ENCODE peak calls at places on chromosomes 4 and X, in six cellular contexts. E is uterus, X is A549, S is stomach, I is sigmoid colon, Y is prostate gland. R is an unnamed sample.

GRCh38 chrX:21708116-21708515 is 49.8 kb downstream of the SMPX start:
- DNase-seq in Y (no peak), S (no peak), E (no peak), X (no peak), I (no peak), R (no peak)

GRCh38 chrX:17553451-17553850 is 178.5 kb downstream of the NHS start:
- DNase-seq in Y (peak), S (peak), X (no peak), I (no peak), E (no peak), R (no peak)

GRCh38 chr4:98627477-98627876 is 30.9 kb downstream of the TSPAN5 start:
- DNase-seq in E (no peak), X (no peak), Y (no peak), I (no peak), S (no peak), R (no peak)

GRCh38 chrX:41828821-41829220 is 94.5 kb downstream of the CASK start:
- DNase-seq in X (no peak), Y (no peak), E (no peak), I (no peak), S (no peak), R (no peak)

GRCh38 chr4:3311489-3312171 is 18.8 kb downstream of the RGS12 start:
- DNase-seq in I (no peak), Y (no peak), S (peak), X (no peak), E (no peak), R (no peak)

GRCh38 chrX:107146670-107147069 is 28.0 kb upstream of the RBM41 start:
- DNase-seq in E (no peak), I (no peak), X (no peak), S (no peak), Y (no peak), R (no peak)

GRCh38 chr4:61532324-61532723 is 332.2 kb downstream of the ADGRL3 start:
- DNase-seq in Y (no peak), S (no peak), I (no peak), E (no peak), X (no peak), R (no peak)

GRCh38 chrX:29254515-29254914 is 667.3 kb downstream of the IL1RAPL1 start:
- DNase-seq in I (no peak), X (no peak), S (no peak), E (no peak), Y (no peak), R (no peak)

GRCh38 chr4:181376058-181376457 is 867.1 kb upstream of the TENM3 start:
- DNase-seq in E (no peak), X (no peak), I (no peak), Y (no peak), S (no peak), R (no peak)

GRCh38 chrX:17377047-17377692 is 2.2 kb downstream of the NHS start:
- DNase-seq in S (peak), I (peak), X (peak), Y (peak), E (peak), R (peak)

GRCh38 chr4:44678094-44679023 is at the start of gene GUF1:
- DNase-seq in I (peak), E (peak), Y (peak), S (peak), X (peak), R (peak)

GRCh38 chr4:188949608-188950007 is 810.4 kb downstream of the TRIML1 start:
- DNase-seq in I (no peak), X (no peak), E (no peak), S (no peak), Y (no peak), R (no peak)

GRCh38 chrX:47483310-47484268 is 567 bp upstream of the ZNF41 start:
- DNase-seq in I (peak), Y (peak), X (no peak), E (peak), S (no peak), R (no peak)

GRCh38 chr4:153704522-153704921 is 20.4 kb downstream of the TLR2 start:
- DNase-seq in S (no peak), Y (no peak), E (no peak), X (no peak), I (no peak), R (no peak)

GRCh38 chrX:17046478-17047097 is 100.1 kb downstream of the REPS2 start:
- DNase-seq in I (peak), Y (peak), E (peak), S (peak), X (peak), R (peak)

GRCh38 chr4:8542776-8543525 is 37.2 kb upstream of the GPR78 start:
- DNase-seq in E (no peak), S (no peak), Y (no peak), X (no peak), I (peak), R (no peak)

GRCh38 chrX:135518161-135518560 is 2.3 kb upstream of the INTS6L start:
- DNase-seq in Y (no peak), S (no peak), X (no peak), E (no peak), I (no peak), R (no peak)

GRCh38 chr4:16289872-16290554 is 63.7 kb upstream of the TAPT1 start:
- DNase-seq in Y (no peak), E (no peak), S (no peak), X (peak), I (no peak), R (no peak)

GRCh38 chrX:152928761-152929400 is 31.0 kb downstream of the ZNF185 start:
- DNase-seq in X (no peak), Y (no peak), S (no peak), I (no peak), E (no peak), R (no peak)
- TF ChIP-seq POLR2A in X (no peak), Y (no peak), S (no peak), I (no peak), E (no peak), R (no peak)

GRCh38 chr4:184383497-184384055 is 90.8 kb downstream of the IRF2 start:
- DNase-seq in E (peak), X (peak), I (peak), S (peak), Y (peak), R (peak)

GRCh38 chr4:184384810-184385557 is 89.4 kb downstream of the IRF2 start:
- DNase-seq in X (no peak), I (no peak), S (no peak), Y (no peak), E (no peak), R (no peak)

GRCh38 chr4:184382189-184382846 is 92.0 kb downstream of the IRF2 start:
- DNase-seq in E (no peak), I (no peak), S (no peak), X (no peak), Y (no peak), R (no peak)

GRCh38 chr4:184385705-184386141 is 88.6 kb downstream of the IRF2 start:
- DNase-seq in E (peak), Y (peak), S (peak), X (no peak), I (peak), R (no peak)

DNA sequence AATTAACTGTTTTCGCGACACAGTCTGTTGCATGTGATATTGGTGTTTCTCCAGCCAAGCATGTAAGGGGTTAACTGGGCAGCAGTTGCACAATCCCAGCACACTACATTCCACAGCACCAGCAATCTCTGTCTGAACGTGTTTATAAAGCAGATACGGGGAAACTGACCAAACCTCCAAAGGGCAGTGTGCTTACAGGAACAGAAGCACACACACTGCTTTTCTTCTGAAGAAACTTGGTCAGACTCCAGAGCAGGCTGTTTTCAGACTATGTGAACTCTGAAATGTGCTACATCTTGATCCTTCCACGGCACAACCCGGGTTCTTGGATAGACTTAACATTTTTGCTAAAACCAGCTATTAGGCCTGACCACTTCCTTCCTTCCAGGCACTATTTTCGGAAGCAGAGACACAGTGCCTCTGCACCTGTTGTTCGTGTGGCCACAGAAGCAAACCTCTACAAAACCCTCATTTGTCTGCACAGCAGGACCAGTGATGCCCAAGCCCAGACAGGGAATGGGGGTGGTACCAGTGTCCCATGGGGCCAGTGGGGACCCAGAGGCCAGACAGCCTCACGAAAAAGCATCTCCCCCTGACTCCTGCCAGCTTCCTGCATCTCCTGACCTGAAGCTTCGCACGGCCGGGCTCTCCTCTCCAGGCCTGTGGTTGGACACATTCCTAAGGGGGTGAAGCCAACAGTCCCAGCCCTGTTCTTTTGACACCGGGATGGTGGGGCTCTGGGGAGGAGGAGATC is 90.1 kb downstream of the IRF2 start:
- DNase-seq in X (no peak), E (peak), S (peak), I (peak), Y (peak), R (no peak)
- TF ChIP-seq POLR2A in X (no peak), E (no peak), S (peak), I (no peak), Y (peak), R (no peak)

DNA sequence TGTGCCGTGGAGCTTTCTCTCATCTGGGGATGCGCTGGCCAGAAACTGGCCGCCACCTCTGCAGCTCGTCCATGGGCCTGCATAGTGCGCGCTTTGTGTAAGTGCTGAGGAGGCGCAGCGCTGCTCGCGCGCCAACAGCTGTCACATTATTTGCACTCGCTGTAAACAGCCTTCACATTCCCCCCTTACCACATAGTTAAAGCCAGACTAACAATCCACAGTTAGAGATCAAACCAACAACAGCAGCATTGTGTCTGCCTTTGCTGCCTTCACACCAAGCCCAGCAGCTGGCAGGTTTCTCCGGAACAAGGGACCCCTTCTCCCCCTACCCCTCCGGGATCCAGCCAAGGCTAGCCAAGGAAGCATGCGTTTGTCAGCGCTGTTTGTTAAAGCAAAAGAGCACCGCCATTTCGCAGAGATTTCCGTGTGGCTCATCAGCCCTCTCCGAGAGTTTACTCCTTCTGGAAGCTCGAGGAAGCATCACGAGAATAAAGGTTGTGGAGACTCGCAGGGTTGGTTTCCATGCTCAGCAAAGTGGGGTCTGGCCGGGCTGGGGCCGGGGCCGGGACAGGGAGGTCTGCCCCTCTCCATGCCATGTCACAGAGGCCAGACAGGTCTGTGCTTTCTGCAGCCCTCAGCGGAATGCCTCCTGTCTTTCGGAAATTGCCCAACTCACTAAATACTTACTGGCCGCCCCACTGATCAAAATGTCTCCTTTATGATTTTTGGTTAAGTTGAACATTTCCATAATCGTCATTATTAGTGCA is 11.0 kb downstream of the BCOR start:
- DNase-seq in I (peak), Y (peak), X (no peak), E (no peak), S (no peak), R (no peak)
- TF ChIP-seq POLR2A in I (no peak), Y (no peak), X (no peak), E (no peak), S (no peak), R (no peak)

DNA sequence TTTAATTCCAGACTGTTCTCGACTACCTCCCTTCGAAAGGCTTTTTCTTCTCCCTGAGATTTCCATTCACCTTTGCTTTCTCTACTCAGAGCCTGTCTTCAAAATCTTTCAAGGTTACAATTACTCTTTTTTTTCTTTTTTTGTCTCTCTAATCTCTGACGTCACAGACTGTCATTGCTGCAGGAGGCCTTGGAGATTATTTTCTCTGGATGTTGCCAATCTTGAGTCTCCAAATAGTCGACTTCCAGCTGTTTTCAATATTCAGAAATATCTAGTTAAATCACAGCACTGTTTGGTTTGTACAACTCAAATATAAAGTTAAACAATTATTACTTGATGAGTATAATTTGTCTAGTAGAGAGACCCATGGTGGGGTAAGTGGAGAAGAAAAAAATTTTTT is 359.0 kb upstream of the BOD1L1 start:
- DNase-seq in Y (no peak), S (no peak), I (no peak), X (no peak), E (no peak), R (no peak)
- TF ChIP-seq POLR2A in Y (no peak), S (no peak), I (no peak), X (no peak), E (no peak), R (no peak)

DNA sequence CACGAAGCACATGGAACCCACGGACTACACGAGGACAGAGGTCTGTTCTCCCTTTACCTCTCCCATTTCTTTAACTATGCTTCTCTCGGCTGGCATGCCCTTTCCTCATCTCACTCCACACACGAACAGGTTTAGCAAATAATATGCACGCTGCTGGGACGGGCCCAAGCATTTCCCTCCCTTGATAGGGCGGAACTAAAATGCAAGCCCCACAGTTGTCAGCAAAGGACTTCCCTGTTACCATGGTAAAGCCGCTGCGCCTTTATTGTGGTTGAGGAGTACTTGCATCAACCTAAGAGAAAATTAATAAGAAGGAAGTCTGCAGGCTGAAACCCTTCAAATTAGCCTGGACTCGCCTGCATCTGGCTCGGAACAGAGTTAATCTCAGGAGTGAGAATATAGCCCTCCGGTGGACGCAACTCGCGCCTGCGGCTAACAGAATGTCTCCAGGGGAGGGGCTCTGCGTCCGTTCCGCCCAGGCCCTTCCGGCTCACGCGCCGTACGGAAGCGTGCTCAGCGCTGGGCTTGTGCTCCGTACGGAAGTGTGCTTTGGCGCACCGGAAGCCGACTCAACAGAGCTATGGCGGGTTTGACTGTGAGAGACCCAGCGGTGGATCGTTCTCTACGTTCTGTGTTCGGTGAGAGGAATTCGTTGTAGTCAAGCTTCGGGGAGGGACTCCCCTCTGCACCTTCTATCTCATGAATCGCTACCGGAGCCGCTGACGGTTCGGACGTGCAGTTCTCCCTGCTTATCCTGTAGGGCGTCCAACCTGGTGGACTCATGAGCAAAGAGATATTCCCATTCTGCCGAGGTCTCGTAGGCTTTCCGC is at the start of gene CSTF2:
- DNase-seq in E (peak), Y (peak), I (peak), X (peak), S (peak), R (peak)
- TF ChIP-seq POLR2A in E (no peak), Y (no peak), I (no peak), X (peak), S (no peak), R (no peak)

DNA sequence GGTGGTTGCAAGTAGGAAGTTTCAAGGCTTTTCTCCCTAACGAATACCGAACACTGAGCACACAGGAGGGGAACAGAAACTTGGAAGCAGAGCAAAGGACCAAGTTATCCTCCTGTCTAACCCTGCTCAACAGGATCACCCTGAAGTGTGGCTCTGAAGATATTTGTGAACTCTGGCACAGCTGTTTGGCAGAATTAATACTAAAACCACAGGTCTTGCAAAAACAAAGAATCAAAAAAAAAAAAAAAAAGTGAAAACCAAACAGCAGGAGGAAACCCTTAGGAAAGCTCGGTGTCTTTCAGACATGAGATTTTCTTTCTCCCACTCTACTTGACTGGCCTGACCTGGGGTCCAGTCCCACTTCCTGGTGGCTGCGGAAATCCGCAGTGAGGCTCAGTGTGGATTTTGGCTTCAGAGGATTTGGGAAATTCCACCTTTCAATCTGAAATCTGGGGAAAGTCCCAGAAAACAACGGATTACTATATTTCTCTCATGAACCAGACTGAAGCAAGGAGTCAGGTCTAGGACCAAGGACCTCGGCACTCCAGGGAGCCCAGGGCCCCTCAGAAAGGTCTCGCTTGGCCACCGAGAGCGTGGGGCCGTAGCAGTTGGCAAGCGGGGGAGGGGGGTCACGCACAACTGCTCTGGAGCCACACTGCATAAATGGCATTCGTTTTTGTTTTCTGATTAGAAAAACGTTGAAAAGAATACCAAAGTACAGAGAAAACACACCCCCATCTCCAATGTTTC is 867 bp downstream of the TIFA start:
- DNase-seq in S (no peak), Y (peak), X (peak), E (no peak), I (no peak), R (no peak)
- TF ChIP-seq POLR2A in S (no peak), Y (no peak), X (no peak), E (no peak), I (no peak), R (no peak)

GRCh38 chrX:37684918-37685317 is 673 bp upstream of the XK start:
- DNase-seq in X (no peak), E (no peak), S (no peak), I (no peak), Y (no peak), R (no peak)

GRCh38 chrX:37684426-37684825 is 1.2 kb upstream of the XK start:
- DNase-seq in S (no peak), X (no peak), Y (no peak), I (no peak), E (no peak), R (no peak)

GRCh38 chrX:37686979-37687378 is 1.4 kb downstream of the XK start:
- DNase-seq in X (no peak), E (no peak), I (no peak), S (no peak), Y (no peak), R (no peak)

GRCh38 chrX:37686348-37686736 is 751 bp downstream of the XK start:
- DNase-seq in I (no peak), Y (no peak), E (no peak), S (no peak), X (no peak), R (no peak)

DNA sequence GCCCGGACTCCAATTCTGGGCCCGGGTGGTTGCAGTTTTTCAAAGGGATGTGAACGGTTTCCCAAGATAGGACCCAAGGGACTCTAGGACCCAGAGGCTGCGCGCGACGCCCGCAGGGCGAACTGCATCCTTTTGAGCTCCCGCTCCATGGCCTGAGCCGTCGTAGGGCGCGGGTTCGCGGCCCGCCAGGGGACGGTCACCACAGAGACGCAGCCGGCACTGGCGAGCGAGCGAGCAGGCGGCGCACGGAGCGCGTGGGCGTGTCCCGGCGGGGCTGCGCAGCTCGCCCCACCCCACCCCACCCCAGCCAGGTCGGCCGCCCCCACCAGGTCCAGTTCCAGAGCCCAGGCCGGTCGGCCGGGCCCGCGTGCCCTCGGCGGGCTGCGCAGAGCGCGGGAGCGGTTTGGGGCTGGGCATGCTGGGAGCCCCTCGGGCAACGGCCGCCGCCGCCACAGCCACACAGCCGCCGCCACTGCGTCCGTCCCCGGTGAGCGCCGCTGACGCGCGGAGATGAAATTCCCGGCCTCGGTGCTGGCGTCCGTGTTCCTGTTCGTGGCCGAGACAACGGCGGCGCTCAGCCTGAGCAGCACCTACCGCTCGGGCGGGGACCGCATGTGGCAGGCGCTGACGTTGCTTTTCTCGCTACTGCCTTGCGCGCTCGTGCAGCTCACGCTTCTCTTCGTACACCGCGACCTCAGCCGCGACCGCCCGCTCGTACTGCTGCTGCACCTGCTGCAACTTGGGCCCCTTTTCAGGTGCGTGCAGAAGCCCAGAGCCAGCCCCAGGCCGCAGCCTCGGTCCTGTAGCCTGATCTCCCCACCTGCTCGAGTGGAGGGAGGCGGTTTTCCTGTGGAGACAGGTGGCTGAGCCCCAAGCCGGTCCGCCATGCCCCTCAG is at the start of gene XK:
- DNase-seq in E (peak), I (peak), S (peak), X (peak), Y (peak), R (peak)
- TF ChIP-seq POLR2A in E (no peak), I (peak), S (no peak), X (peak), Y (peak), R (no peak)

R was measured in lower leg skin.